ENCODE peak calls at places on chromosome 3, in nine cellular contexts. U, Z, W, O, V, N, J, T and Q are unnamed samples.

GRCh38 chr3:25038907-25039306 is 389.2 kb upstream of the RARB start:
- DNase-seq in V (no peak), N (no peak), Z (no peak), T (no peak), W (no peak), O (no peak), U (no peak), J (no peak), Q (no peak)

GRCh38 chr3:126125341-126125740 is 41.4 kb upstream of the SLC41A3 start:
- DNase-seq in Z (no peak), T (peak; percentile 1), V (no peak), U (no peak), O (peak; percentile 38), W (peak; percentile 33), N (peak; percentile 12), J (peak; percentile 18), Q (no peak)

GRCh38 chr3:106825962-106826605 is 551.2 kb upstream of the CCDC54 start:
- DNase-seq in V (no peak), O (no peak), J (no peak), U (no peak), W (no peak), N (no peak), Z (no peak), T (no peak), Q (peak; percentile 51)

GRCh38 chr3:65587650-65588439 is 450.9 kb downstream of the MAGI1 start:
- DNase-seq in N (no peak), U (no peak), J (no peak), V (no peak), W (no peak), T (no peak), O (no peak), Z (no peak), Q (no peak)

GRCh38 chr3:64063207-64063981 is 40.1 kb upstream of the PSMD6 start:
- DNase-seq in T (no peak), O (no peak), N (no peak), W (no peak), Z (no peak), U (no peak), V (no peak), J (no peak), Q (no peak)

GRCh38 chr3:27900316-27900715 is 178.2 kb upstream of the EOMES start:
- DNase-seq in O (no peak), U (no peak), W (no peak), Z (no peak), J (no peak), N (no peak), T (no peak), V (no peak), Q (no peak)

GRCh38 chr3:157123621-157124020 is 36.3 kb downstream of the CCNL1 start:
- DNase-seq in N (no peak), O (no peak), V (no peak), J (no peak), U (no peak), Z (no peak), W (no peak), T (no peak), Q (no peak)

GRCh38 chr3:93973160-93974126 is at the start of gene PROS1:
- DNase-seq in V (peak; percentile 58), W (peak; percentile 86), O (peak; percentile 87), J (peak; percentile 88), Z (peak; percentile 84), U (no peak), N (peak; percentile 85), T (peak; percentile 83), Q (peak; percentile 36)

GRCh38 chr3:189572249-189572648 is 58.9 kb upstream of the TP63 start:
- DNase-seq in J (no peak), V (no peak), T (no peak), N (no peak), W (no peak), Z (no peak), U (no peak), O (no peak), Q (no peak)

GRCh38 chr3:172371544-172371943 is 76.7 kb downstream of the GHSR start:
- DNase-seq in W (no peak), T (no peak), N (no peak), V (no peak), O (no peak), J (no peak), U (no peak), Z (no peak), Q (no peak)

GRCh38 chr3:184513276-184514150 is 48.1 kb upstream of the EPHB3 start:
- DNase-seq in W (peak; percentile 94), O (peak; percentile 83), J (peak; percentile 88), T (peak; percentile 87), Z (peak; percentile 88), N (peak; percentile 92), V (peak; percentile 65), U (peak; percentile 46), Q (peak; percentile 58)

GRCh38 chr3:66831931-66832330 is 166.2 kb upstream of the KBTBD8 start:
- DNase-seq in N (no peak), J (no peak), W (no peak), U (no peak), T (no peak), O (no peak), V (no peak), Z (no peak), Q (no peak)

DNA sequence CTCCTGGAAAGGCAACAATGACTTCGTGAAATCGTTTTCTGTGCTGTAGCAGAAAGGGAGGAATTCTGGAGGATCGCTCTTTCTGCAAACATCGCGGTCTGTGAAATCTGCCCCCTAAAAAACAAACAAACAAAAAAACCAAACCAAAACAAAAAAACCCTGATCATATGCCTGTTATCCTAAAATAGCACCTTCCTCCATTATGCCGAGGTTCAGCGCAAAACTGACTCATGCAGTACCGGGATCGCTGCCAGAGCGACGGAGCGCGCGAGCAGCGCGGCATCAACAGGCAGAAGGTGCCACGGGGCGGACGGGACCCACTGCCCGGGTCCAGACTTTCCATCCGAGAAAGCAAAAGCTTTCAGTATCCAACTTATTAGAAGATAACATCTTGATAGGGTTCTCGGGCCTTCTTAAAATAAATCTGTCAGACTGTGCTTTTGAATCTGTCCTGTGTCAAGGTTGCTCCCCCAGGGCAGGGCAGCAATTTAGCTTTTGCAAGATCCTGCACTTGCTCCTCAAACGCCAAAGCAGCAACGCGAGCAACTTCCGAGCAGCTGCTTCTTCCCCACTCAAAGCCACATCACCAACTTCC is 156.0 kb downstream of the FGF12 start:
- DNase-seq in T (no peak), W (peak; percentile 15), Z (no peak), J (peak; percentile 42), N (peak; percentile 65), V (no peak), U (peak; percentile 17), O (peak; percentile 72), Q (peak; percentile 9)
- H3K4me3 ChIP-seq in T (no peak overlapping the region), W (peak overlapping the region; percentile 38), Z (no peak overlapping the region), J (peak overlapping the region; percentile 29), N (no peak overlapping the region), V (no peak overlapping the region), U (peak overlapping the region; percentile 34), O (peak overlapping the region; percentile 70), Q (peak overlapping the region; percentile 22)

GRCh38 chr3:52046186-52046913 is 10.0 kb downstream of the DUSP7 start:
- DNase-seq in J (no peak), V (no peak), U (peak; percentile 91), T (no peak), Z (peak; percentile 58), N (peak; percentile 75), W (peak; percentile 58), O (peak; percentile 94), Q (peak; percentile 60)

GRCh38 chr3:52043750-52044149 is 12.6 kb downstream of the DUSP7 start:
- DNase-seq in U (no peak), O (no peak), Z (no peak), J (no peak), V (no peak), N (no peak), T (no peak), W (no peak), Q (no peak)

GRCh38 chr3:52047295-52047960 is 8.9 kb downstream of the DUSP7 start:
- DNase-seq in N (no peak), O (no peak), Z (no peak), T (no peak), J (peak; percentile 61), W (no peak), U (no peak), V (no peak), Q (no peak)

GRCh38 chr3:52046914-52047239 is 9.5 kb downstream of the DUSP7 start:
- DNase-seq in N (no peak), O (no peak), W (no peak), U (no peak), J (no peak), T (no peak), Z (no peak), V (no peak), Q (no peak)

DNA sequence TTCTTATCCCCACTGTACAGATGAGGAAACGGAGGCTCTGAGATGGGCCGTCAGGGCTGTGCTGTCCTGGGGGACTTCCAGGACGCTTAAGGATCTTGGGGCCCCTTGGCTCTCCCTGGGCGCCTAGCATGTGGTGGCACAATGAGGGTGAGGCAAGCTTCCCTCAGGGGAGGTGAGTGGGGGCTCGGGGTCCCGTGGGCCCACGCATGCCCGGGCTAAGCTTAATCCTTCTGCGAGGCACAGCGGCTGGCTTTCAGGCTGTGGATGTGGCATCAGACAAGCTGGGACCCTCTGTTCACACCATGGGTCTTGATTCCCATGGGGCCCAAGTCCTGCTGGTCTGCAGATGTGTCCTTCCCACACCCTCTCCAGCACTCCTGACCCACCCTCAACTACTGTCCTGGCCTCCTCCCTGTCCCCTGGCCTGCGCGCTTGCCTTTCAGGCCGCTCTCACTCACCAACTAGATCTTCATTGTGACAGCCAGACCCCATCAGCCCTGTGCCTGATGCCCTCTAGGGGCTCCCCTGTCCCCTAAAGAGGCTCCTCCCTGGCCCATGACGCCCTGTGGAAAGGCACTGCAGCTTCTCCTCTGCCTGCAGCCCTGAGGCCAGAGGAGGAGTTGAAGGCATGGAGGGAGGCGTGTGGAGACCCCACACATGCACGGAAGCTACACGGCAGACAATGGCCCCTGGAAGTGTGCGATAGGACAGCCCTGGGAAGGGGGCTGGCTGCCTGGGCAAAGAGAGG is 11.3 kb downstream of the DUSP7 start:
- DNase-seq in T (no peak), Z (no peak), O (no peak), U (no peak), V (no peak), W (peak; percentile 58), J (no peak), N (no peak), Q (no peak)
- TF ChIP-seq CTCF in T (no peak), Z (no peak), O (no peak), U (no peak), V (peak; percentile 28), W (no peak), J (no peak), N (no peak), Q (no peak)

DNA sequence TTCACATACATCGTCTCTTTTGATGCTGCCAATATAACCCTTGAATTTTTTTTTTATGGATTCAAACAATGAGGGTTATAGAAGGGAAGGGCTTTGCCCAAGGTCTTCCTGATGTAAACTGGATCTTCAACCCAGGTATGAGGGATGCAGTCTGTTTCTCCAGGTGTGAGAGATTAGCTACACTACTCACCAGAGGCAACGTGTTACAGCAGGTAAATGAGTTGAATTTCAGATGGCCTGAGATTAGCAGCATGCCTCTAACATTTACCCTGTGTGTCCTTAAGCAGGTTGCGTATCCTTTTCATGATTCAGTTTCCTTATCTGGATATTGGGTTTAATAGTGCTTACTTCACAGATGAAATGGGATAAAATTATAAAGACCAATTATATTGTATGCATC is 1.9 kb downstream of the RTP4 start:
- DNase-seq in T (no peak), V (no peak), W (no peak), Z (no peak), N (no peak), U (no peak), J (no peak), O (no peak), Q (no peak)
- H3K4me3 ChIP-seq in T (no peak overlapping the region), V (no peak overlapping the region), W (no peak overlapping the region), Z (no peak overlapping the region), N (no peak overlapping the region), U (no peak overlapping the region), J (peak overlapping the region; percentile 62), O (no peak overlapping the region), Q (no peak overlapping the region)

GRCh38 chr3:8663177-8664061 is 18.8 kb upstream of the SSUH2 start:
- DNase-seq in W (peak; percentile 65), N (peak; percentile 73), O (no peak), V (peak; percentile 62), J (no peak), Z (peak; percentile 69), U (peak; percentile 71), T (peak; percentile 63), Q (peak; percentile 53)
- TF ChIP-seq CTCF in W (peak; percentile 69), N (peak; percentile 53), O (no peak), V (peak; percentile 78), J (peak; percentile 62), Z (peak; percentile 22), U (peak; percentile 61), T (peak; percentile 61), Q (peak; percentile 63)